ENCODE peak calls at places on chromosomes 12 and 14, in four cellular contexts. Q is adrenal gland, N is hepatocyte, K is gastrocnemius medialis. L is an unnamed sample.

GRCh38 chr14:33515441-33515840 is 435.4 kb downstream of the EGLN3 start:
- DNase-seq in K (no peak), N (no peak), Q (no peak), L (no peak)

GRCh38 chr14:54686219-54686870 is 119.4 kb downstream of the SAMD4A start:
- DNase-seq in Q (peak; percentile 68), N (no peak), K (peak; percentile 67), L (no peak)

GRCh38 chr12:106919910-106920544 is 35.7 kb upstream of the TMEM263 start:
- DNase-seq in K (no peak), Q (no peak), N (peak; percentile 73), L (no peak)

GRCh38 chr12:29608581-29608980 is 111.1 kb upstream of the OVCH1 start:
- DNase-seq in K (no peak), N (no peak), Q (no peak), L (peak; percentile 81)

GRCh38 chr12:122437656-122438121 is 15.2 kb upstream of the CLIP1 start:
- DNase-seq in K (peak; percentile 72), Q (peak; percentile 88), N (no peak), L (no peak)

GRCh38 chr12:121893901-121894540 is 5.4 kb downstream of the PSMD9 start:
- DNase-seq in K (no peak), N (peak; percentile 76), Q (peak; percentile 37), L (peak; percentile 87)

GRCh38 chr14:36315159-36315853 is 5.1 kb downstream of the MBIP start:
- DNase-seq in K (no peak), N (no peak), Q (no peak), L (no peak)

GRCh38 chr12:124508323-124509096 is 58.9 kb downstream of the NCOR2 start:
- DNase-seq in K (peak; percentile 41), Q (no peak), N (no peak), L (no peak)

GRCh38 chr12:2354151-2354991 is 301.6 kb downstream of the CACNA1C start:
- DNase-seq in N (no peak), K (peak; percentile 37), Q (no peak), L (peak; percentile 75)

GRCh38 chr12:55641595-55641994 is 4.9 kb downstream of the OR10P1 start:
- DNase-seq in Q (no peak), N (no peak), K (no peak), L (peak; percentile 34)

GRCh38 chr12:44876554-44877275 is 600 bp upstream of the NELL2 start:
- DNase-seq in N (peak; percentile 70), K (no peak), Q (peak; percentile 16), L (peak; percentile 95)

GRCh38 chr14:100621806-100622205 is 34.6 kb upstream of the BEGAIN start:
- DNase-seq in K (no peak), N (no peak), Q (no peak), L (peak; percentile 68)

GRCh38 chr12:94511506-94511905 is 51.8 kb upstream of the CEP83 start:
- DNase-seq in K (no peak), N (no peak), Q (no peak), L (no peak)

GRCh38 chr14:91019673-91020072 is 40.8 kb downstream of the RPS6KA5 start:
- DNase-seq in Q (no peak), K (no peak), N (no peak), L (no peak)

GRCh38 chr14:103298620-103299019 is 35.4 kb upstream of the EIF5 start:
- DNase-seq in Q (no peak), N (no peak), K (no peak), L (no peak)

GRCh38 chr14:101369916-101370592 is 191.2 kb upstream of the DIO3 start:
- DNase-seq in K (no peak), Q (no peak), N (no peak), L (no peak)

GRCh38 chr14:100083706-100084105 is 18.5 kb downstream of the EVL start:
- DNase-seq in Q (no peak), K (no peak), N (no peak), L (no peak)

GRCh38 chr14:22865424-22866215 is 5.9 kb upstream of the LRP10 start:
- DNase-seq in N (no peak), Q (no peak), K (no peak), L (peak; percentile 95)

GRCh38 chr14:57486767-57487379 is 6.8 kb downstream of the CCDC198 start:
- DNase-seq in N (peak; percentile 63), Q (no peak), K (no peak), L (no peak)

GRCh38 chr12:42757735-42758134 is 168.2 kb upstream of the PRICKLE1 start:
- DNase-seq in Q (no peak), K (no peak), N (no peak), L (no peak)

GRCh38 chr14:22178330-22178981 is 410.6 kb downstream of the DAD1 start:
- DNase-seq in Q (no peak), N (no peak), K (no peak), L (no peak)

GRCh38 chr12:58873496-58873895 is 46.8 kb downstream of the LRIG3 start:
- DNase-seq in N (no peak), Q (no peak), K (no peak), L (no peak)

GRCh38 chr14:55867726-55868125 is 250.5 kb upstream of the PELI2 start:
- DNase-seq in K (no peak), N (no peak), Q (no peak), L (no peak)

GRCh38 chr12:132622437-132623071 is 4.0 kb downstream of the P2RX2 start:
- DNase-seq in Q (peak; percentile 44), K (no peak), N (no peak), L (no peak)

GRCh38 chr12:131218291-131219172 is 264.8 kb downstream of the ADGRD1 start:
- DNase-seq in Q (no peak), K (no peak), N (no peak), L (peak; percentile 92)

GRCh38 chr12:22121224-22121623 is 75.2 kb downstream of the CMAS start:
- DNase-seq in K (no peak), Q (no peak), N (no peak), L (peak; percentile 88)

GRCh38 chr12:47832263-47832933 is 12.7 kb upstream of the HDAC7 start:
- DNase-seq in Q (no peak), K (no peak), N (no peak), L (no peak)

GRCh38 chr14:84750763-84751554 is 779.0 kb upstream of the FLRT2 start:
- DNase-seq in N (peak; percentile 5), K (no peak), Q (no peak), L (no peak)

GRCh38 chr12:30874455-30875313 is 51.9 kb upstream of the TSPAN11 start:
- DNase-seq in K (no peak), Q (no peak), N (no peak), L (peak; percentile 77)

GRCh38 chr12:51591020-51591901 is at the start of gene SCN8A:
- DNase-seq in Q (peak; percentile 45), K (no peak), N (peak; percentile 80), L (peak; percentile 85)

GRCh38 chr12:2439332-2440100 is 355.3 kb upstream of the FKBP4 start:
- DNase-seq in Q (no peak), K (no peak), N (no peak), L (no peak)

GRCh38 chr12:69662764-69663163 is 36.3 kb downstream of the BEST3 start:
- DNase-seq in Q (no peak), K (no peak), N (no peak), L (no peak)

GRCh38 chr12:19323768-19324167 is 115.5 kb upstream of the AEBP2 start:
- DNase-seq in N (peak; percentile 29), K (no peak), Q (no peak), L (no peak)

GRCh38 chr14:76924363-76925151 is 98.3 kb downstream of the LRRC74A start:
- DNase-seq in K (no peak), N (peak; percentile 77), Q (peak; percentile 53), L (peak; percentile 93)

GRCh38 chr12:93422050-93422449 is 19.7 kb downstream of the UBE2N start:
- DNase-seq in K (no peak), Q (no peak), N (no peak), L (no peak)

GRCh38 chr12:93415723-93416464 is 25.9 kb downstream of the UBE2N start:
- DNase-seq in Q (no peak), N (no peak), K (no peak), L (no peak)

GRCh38 chr12:93419388-93420034 is 22.2 kb downstream of the UBE2N start:
- DNase-seq in K (no peak), Q (no peak), N (peak; percentile 54), L (no peak)

DNA sequence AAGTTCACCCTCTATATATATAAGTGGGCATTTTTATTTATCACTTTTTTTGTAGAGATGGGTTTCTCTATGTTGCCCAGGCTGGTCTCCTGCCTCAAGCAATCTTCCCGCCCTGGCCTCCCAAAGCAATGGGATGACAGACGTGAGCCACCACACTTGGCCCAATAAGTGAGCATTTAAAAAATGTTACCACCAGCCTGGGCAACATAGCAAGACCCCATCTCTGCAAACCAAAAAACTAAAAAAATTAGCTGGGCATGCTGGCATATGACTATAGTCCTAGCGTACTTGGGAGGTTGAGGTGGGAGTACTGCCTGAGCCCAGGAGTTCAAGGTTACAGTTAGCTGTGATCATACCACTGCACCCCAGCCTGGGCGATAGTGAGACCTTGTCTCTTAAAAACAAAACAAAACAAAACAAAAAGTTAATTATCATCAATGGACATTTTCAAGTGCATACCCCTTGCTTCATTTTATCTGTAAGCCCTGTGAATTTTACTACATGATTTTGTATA is 23.7 kb downstream of the UBE2N start:
- DNase-seq in K (no peak), Q (no peak), N (no peak), L (no peak)
- H3K4me1 ChIP-seq in K (peaks cover 60% of the 10 kb centered on the region), Q (peaks cover 11% of the 10 kb centered on the region), N (no peaks in the 10 kb centered on the region), L (peaks cover 17% of the 10 kb centered on the region)

GRCh38 chr14:80116157-80116556 is 95.1 kb downstream of the DIO2 start:
- DNase-seq in K (no peak), N (no peak), Q (no peak), L (no peak)
- H3K9me3 ChIP-seq in K (no peaks in the 10 kb centered on the region), N (no peaks in the 10 kb centered on the region), Q (no peaks in the 10 kb centered on the region), L (no peaks in the 10 kb centered on the region)

GRCh38 chr14:24146622-24146977 is 190 bp upstream of the PSME2 start:
- DNase-seq in K (peak; percentile 90), Q (peak; percentile 98), N (peak; percentile 98), L (peak; percentile 99)

GRCh38 chr14:24144451-24144850 is 2.0 kb downstream of the PSME2 start:
- DNase-seq in Q (no peak), N (no peak), K (no peak), L (no peak)

GRCh38 chr14:24143511-24143910 is 2.1 kb upstream of the EMC9 start:
- DNase-seq in Q (no peak), N (no peak), K (no peak), L (no peak)

GRCh38 chr14:24145700-24146621 is at the start of gene PSME2:
- DNase-seq in Q (no peak), K (no peak), N (no peak), L (no peak)

GRCh38 chr14:24145219-24145618 is 1.2 kb downstream of the PSME2 start:
- DNase-seq in Q (no peak), N (no peak), K (no peak), L (no peak)
- H3K4me1 ChIP-seq in Q (peaks cover 26% of the 10 kb centered on the region), N (peaks cover 15% of the 10 kb centered on the region), K (peaks cover 26% of the 10 kb centered on the region), L (peaks cover 6% of the 10 kb centered on the region)

GRCh38 chr14:28058012-28058296 is 708.6 kb upstream of the FOXG1 start:
- DNase-seq in K (no peak), Q (no peak), N (no peak), L (no peak)
- H3K9me3 ChIP-seq in K (no peaks in the 10 kb centered on the region), Q (no peaks in the 10 kb centered on the region), N (no peaks in the 10 kb centered on the region), L (no peaks in the 10 kb centered on the region)

DNA sequence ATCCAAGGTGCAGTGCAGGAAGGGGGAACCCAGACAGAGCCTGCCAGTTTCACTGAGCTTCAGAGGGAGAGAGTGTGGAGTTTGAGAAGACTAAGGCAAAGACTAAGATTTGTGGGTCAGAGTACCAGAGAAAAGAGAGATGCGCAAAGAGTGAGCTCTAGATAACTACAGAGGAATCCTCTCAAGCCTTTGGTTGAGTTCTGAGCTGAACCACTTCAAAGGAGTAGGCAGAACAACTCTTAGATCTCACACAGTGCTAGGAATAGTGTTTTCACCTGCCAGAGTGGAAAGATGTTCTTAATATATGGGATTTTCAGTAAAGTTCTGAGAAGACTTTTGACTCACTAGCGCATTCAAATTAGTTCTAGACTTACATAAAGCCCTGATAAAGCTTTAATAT is 10.7 kb upstream of the M6PR start:
- DNase-seq in K (no peak), N (no peak), Q (no peak), L (no peak)
- H3K4me1 ChIP-seq in K (no peaks in the 10 kb centered on the region), N (no peaks in the 10 kb centered on the region), Q (no peaks in the 10 kb centered on the region), L (no peaks in the 10 kb centered on the region)